ENCODE peak calls at places on chromosome 19, in eight cellular contexts. One of them, this sample, is unnamed.

GRCh38 chr19:48874309-48875135 is 2.3 kb downstream of the PPP1R15A start:
- DNase-seq in breast epithelium: no peak
- DNase-seq in activated CD8-positive, alpha-beta memory T cell treated with anti-CD3 and anti-CD28 coated beads, Interleukin-2, amount 50 U/mL, for 4 hours: no peak
- DNase-seq in nephron progenitor cell: no peak
- DNase-seq in activated effector memory CD4-positive, alpha-beta T cell treated with anti-CD3 and anti-CD28 coated beads, Interleukin-2, amount 50 U/mL, for 16 hours: peak
- DNase-seq in NCI-H1092 treated with DMSO at 0.1 percent for 48 hours: no peak
- DNase-seq in thyroid gland: peak
- DNase-seq in progenitor cell of endocrine pancreas: no peak
- DNase-seq in this sample: no peak

GRCh38 chr19:35641515-35642151 is at the start of gene ETV2:
- DNase-seq in breast epithelium: no peak
- DNase-seq in activated CD8-positive, alpha-beta memory T cell treated with anti-CD3 and anti-CD28 coated beads, Interleukin-2, amount 50 U/mL, for 4 hours: peak
- DNase-seq in nephron progenitor cell: peak
- DNase-seq in activated effector memory CD4-positive, alpha-beta T cell treated with anti-CD3 and anti-CD28 coated beads, Interleukin-2, amount 50 U/mL, for 16 hours: peak
- DNase-seq in NCI-H1092 treated with DMSO at 0.1 percent for 48 hours: no peak
- DNase-seq in thyroid gland: no peak
- DNase-seq in progenitor cell of endocrine pancreas: no peak
- DNase-seq in this sample: peak

GRCh38 chr19:29675650-29676186 is 10.5 kb downstream of the PLEKHF1 start:
- DNase-seq in breast epithelium: no peak
- DNase-seq in activated CD8-positive, alpha-beta memory T cell treated with anti-CD3 and anti-CD28 coated beads, Interleukin-2, amount 50 U/mL, for 4 hours: no peak
- DNase-seq in nephron progenitor cell: no peak
- DNase-seq in activated effector memory CD4-positive, alpha-beta T cell treated with anti-CD3 and anti-CD28 coated beads, Interleukin-2, amount 50 U/mL, for 16 hours: peak
- DNase-seq in NCI-H1092 treated with DMSO at 0.1 percent for 48 hours: no peak
- DNase-seq in thyroid gland: no peak
- DNase-seq in progenitor cell of endocrine pancreas: no peak
- DNase-seq in this sample: no peak

GRCh38 chr19:2613507-2614295 is 88.8 kb downstream of the GNG7 start:
- DNase-seq in breast epithelium: no peak
- DNase-seq in activated CD8-positive, alpha-beta memory T cell treated with anti-CD3 and anti-CD28 coated beads, Interleukin-2, amount 50 U/mL, for 4 hours: peak
- DNase-seq in nephron progenitor cell: peak
- DNase-seq in activated effector memory CD4-positive, alpha-beta T cell treated with anti-CD3 and anti-CD28 coated beads, Interleukin-2, amount 50 U/mL, for 16 hours: peak
- DNase-seq in NCI-H1092 treated with DMSO at 0.1 percent for 48 hours: no peak
- DNase-seq in thyroid gland: peak
- DNase-seq in progenitor cell of endocrine pancreas: no peak
- DNase-seq in this sample: peak

GRCh38 chr19:49086296-49086695 is 1.0 kb downstream of the SNRNP70 start:
- DNase-seq in breast epithelium: no peak
- DNase-seq in activated CD8-positive, alpha-beta memory T cell treated with anti-CD3 and anti-CD28 coated beads, Interleukin-2, amount 50 U/mL, for 4 hours: no peak
- DNase-seq in nephron progenitor cell: no peak
- DNase-seq in activated effector memory CD4-positive, alpha-beta T cell treated with anti-CD3 and anti-CD28 coated beads, Interleukin-2, amount 50 U/mL, for 16 hours: no peak
- DNase-seq in NCI-H1092 treated with DMSO at 0.1 percent for 48 hours: no peak
- DNase-seq in thyroid gland: no peak
- DNase-seq in progenitor cell of endocrine pancreas: no peak
- DNase-seq in this sample: no peak

GRCh38 chr19:7673995-7674667 is 2.8 kb upstream of the MCEMP1 start:
- DNase-seq in breast epithelium: no peak
- DNase-seq in activated CD8-positive, alpha-beta memory T cell treated with anti-CD3 and anti-CD28 coated beads, Interleukin-2, amount 50 U/mL, for 4 hours: no peak
- DNase-seq in nephron progenitor cell: peak
- DNase-seq in activated effector memory CD4-positive, alpha-beta T cell treated with anti-CD3 and anti-CD28 coated beads, Interleukin-2, amount 50 U/mL, for 16 hours: peak
- DNase-seq in NCI-H1092 treated with DMSO at 0.1 percent for 48 hours: peak
- DNase-seq in thyroid gland: peak
- DNase-seq in progenitor cell of endocrine pancreas: no peak
- DNase-seq in this sample: peak

GRCh38 chr19:49442793-49443365 is 1.6 kb upstream of the SLC17A7 start:
- DNase-seq in breast epithelium: peak
- DNase-seq in activated CD8-positive, alpha-beta memory T cell treated with anti-CD3 and anti-CD28 coated beads, Interleukin-2, amount 50 U/mL, for 4 hours: peak
- DNase-seq in nephron progenitor cell: peak
- DNase-seq in activated effector memory CD4-positive, alpha-beta T cell treated with anti-CD3 and anti-CD28 coated beads, Interleukin-2, amount 50 U/mL, for 16 hours: peak
- DNase-seq in NCI-H1092 treated with DMSO at 0.1 percent for 48 hours: no peak
- DNase-seq in thyroid gland: peak
- DNase-seq in progenitor cell of endocrine pancreas: peak
- DNase-seq in this sample: peak

GRCh38 chr19:15404097-15404779 is 14.6 kb downstream of the AKAP8L start:
- DNase-seq in breast epithelium: no peak
- DNase-seq in activated CD8-positive, alpha-beta memory T cell treated with anti-CD3 and anti-CD28 coated beads, Interleukin-2, amount 50 U/mL, for 4 hours: no peak
- DNase-seq in nephron progenitor cell: no peak
- DNase-seq in activated effector memory CD4-positive, alpha-beta T cell treated with anti-CD3 and anti-CD28 coated beads, Interleukin-2, amount 50 U/mL, for 16 hours: peak
- DNase-seq in NCI-H1092 treated with DMSO at 0.1 percent for 48 hours: no peak
- DNase-seq in thyroid gland: no peak
- DNase-seq in progenitor cell of endocrine pancreas: no peak
- DNase-seq in this sample: no peak

GRCh38 chr19:47509170-47509847 is 5.6 kb downstream of the NAPA start:
- DNase-seq in breast epithelium: no peak
- DNase-seq in activated CD8-positive, alpha-beta memory T cell treated with anti-CD3 and anti-CD28 coated beads, Interleukin-2, amount 50 U/mL, for 4 hours: no peak
- DNase-seq in nephron progenitor cell: no peak
- DNase-seq in activated effector memory CD4-positive, alpha-beta T cell treated with anti-CD3 and anti-CD28 coated beads, Interleukin-2, amount 50 U/mL, for 16 hours: no peak
- DNase-seq in NCI-H1092 treated with DMSO at 0.1 percent for 48 hours: no peak
- DNase-seq in thyroid gland: no peak
- DNase-seq in progenitor cell of endocrine pancreas: no peak
- DNase-seq in this sample: no peak

GRCh38 chr19:7507884-7508283 is 8.0 kb upstream of the ZNF358 start:
- DNase-seq in breast epithelium: no peak
- DNase-seq in activated CD8-positive, alpha-beta memory T cell treated with anti-CD3 and anti-CD28 coated beads, Interleukin-2, amount 50 U/mL, for 4 hours: no peak
- DNase-seq in nephron progenitor cell: peak
- DNase-seq in activated effector memory CD4-positive, alpha-beta T cell treated with anti-CD3 and anti-CD28 coated beads, Interleukin-2, amount 50 U/mL, for 16 hours: no peak
- DNase-seq in NCI-H1092 treated with DMSO at 0.1 percent for 48 hours: no peak
- DNase-seq in thyroid gland: peak
- DNase-seq in progenitor cell of endocrine pancreas: no peak
- DNase-seq in this sample: peak

GRCh38 chr19:45032421-45032820 is 6.4 kb upstream of the CLASRP start:
- DNase-seq in breast epithelium: no peak
- DNase-seq in activated CD8-positive, alpha-beta memory T cell treated with anti-CD3 and anti-CD28 coated beads, Interleukin-2, amount 50 U/mL, for 4 hours: no peak
- DNase-seq in nephron progenitor cell: no peak
- DNase-seq in activated effector memory CD4-positive, alpha-beta T cell treated with anti-CD3 and anti-CD28 coated beads, Interleukin-2, amount 50 U/mL, for 16 hours: no peak
- DNase-seq in NCI-H1092 treated with DMSO at 0.1 percent for 48 hours: no peak
- DNase-seq in thyroid gland: no peak
- DNase-seq in progenitor cell of endocrine pancreas: no peak
- DNase-seq in this sample: no peak

GRCh38 chr19:32471811-32472210 is 66.2 kb downstream of the DPY19L3 start:
- DNase-seq in breast epithelium: no peak
- DNase-seq in activated CD8-positive, alpha-beta memory T cell treated with anti-CD3 and anti-CD28 coated beads, Interleukin-2, amount 50 U/mL, for 4 hours: no peak
- DNase-seq in nephron progenitor cell: no peak
- DNase-seq in activated effector memory CD4-positive, alpha-beta T cell treated with anti-CD3 and anti-CD28 coated beads, Interleukin-2, amount 50 U/mL, for 16 hours: no peak
- DNase-seq in NCI-H1092 treated with DMSO at 0.1 percent for 48 hours: no peak
- DNase-seq in thyroid gland: no peak
- DNase-seq in progenitor cell of endocrine pancreas: no peak
- DNase-seq in this sample: no peak

GRCh38 chr19:39517432-39517831 is 2.5 kb downstream of the SELENOV start:
- DNase-seq in breast epithelium: no peak
- DNase-seq in activated CD8-positive, alpha-beta memory T cell treated with anti-CD3 and anti-CD28 coated beads, Interleukin-2, amount 50 U/mL, for 4 hours: no peak
- DNase-seq in nephron progenitor cell: no peak
- DNase-seq in activated effector memory CD4-positive, alpha-beta T cell treated with anti-CD3 and anti-CD28 coated beads, Interleukin-2, amount 50 U/mL, for 16 hours: no peak
- DNase-seq in NCI-H1092 treated with DMSO at 0.1 percent for 48 hours: no peak
- DNase-seq in thyroid gland: no peak
- DNase-seq in progenitor cell of endocrine pancreas: no peak
- DNase-seq in this sample: no peak

GRCh38 chr19:18731562-18732008 is 48.1 kb downstream of the CRTC1 start:
- DNase-seq in breast epithelium: no peak
- DNase-seq in activated CD8-positive, alpha-beta memory T cell treated with anti-CD3 and anti-CD28 coated beads, Interleukin-2, amount 50 U/mL, for 4 hours: no peak
- DNase-seq in nephron progenitor cell: no peak
- DNase-seq in activated effector memory CD4-positive, alpha-beta T cell treated with anti-CD3 and anti-CD28 coated beads, Interleukin-2, amount 50 U/mL, for 16 hours: no peak
- DNase-seq in NCI-H1092 treated with DMSO at 0.1 percent for 48 hours: no peak
- DNase-seq in thyroid gland: no peak
- DNase-seq in progenitor cell of endocrine pancreas: no peak
- DNase-seq in this sample: no peak

GRCh38 chr19:44764975-44765948 is 12.4 kb upstream of the CBLC start:
- DNase-seq in breast epithelium: no peak
- DNase-seq in activated CD8-positive, alpha-beta memory T cell treated with anti-CD3 and anti-CD28 coated beads, Interleukin-2, amount 50 U/mL, for 4 hours: no peak
- DNase-seq in nephron progenitor cell: no peak
- DNase-seq in activated effector memory CD4-positive, alpha-beta T cell treated with anti-CD3 and anti-CD28 coated beads, Interleukin-2, amount 50 U/mL, for 16 hours: no peak
- DNase-seq in NCI-H1092 treated with DMSO at 0.1 percent for 48 hours: no peak
- DNase-seq in thyroid gland: no peak
- DNase-seq in progenitor cell of endocrine pancreas: no peak
- DNase-seq in this sample: no peak

GRCh38 chr19:15456871-15457700 is 7.3 kb downstream of the RASAL3 start:
- DNase-seq in breast epithelium: peak
- DNase-seq in activated CD8-positive, alpha-beta memory T cell treated with anti-CD3 and anti-CD28 coated beads, Interleukin-2, amount 50 U/mL, for 4 hours: no peak
- DNase-seq in nephron progenitor cell: peak
- DNase-seq in activated effector memory CD4-positive, alpha-beta T cell treated with anti-CD3 and anti-CD28 coated beads, Interleukin-2, amount 50 U/mL, for 16 hours: no peak
- DNase-seq in NCI-H1092 treated with DMSO at 0.1 percent for 48 hours: no peak
- DNase-seq in thyroid gland: no peak
- DNase-seq in progenitor cell of endocrine pancreas: no peak
- DNase-seq in this sample: peak